ENCODE peak calls at places on chromosomes 4 and X, in six cellular contexts. O is H1, S is K562, E is HepG2, P is HCT116, G is endothelial cell of umbilical vein. I is an unnamed sample.

GRCh38 chr4:3476936-3477749 is 14.0 kb downstream of the DOK7 start:
- DNase-seq in O (no peak), S (no peak), E (no peak), P (no peak), G (no peak), I (no peak)

GRCh38 chr4:8585186-8585585 is 5.0 kb downstream of the GPR78 start:
- DNase-seq in O (no peak), S (no peak), E (no peak), P (no peak), G (no peak), I (no peak)

GRCh38 chr4:46392421-46392820 is 2.5 kb upstream of the GABRA2 start:
- DNase-seq in O (no peak), S (no peak), E (no peak), P (no peak), G (no peak), I (no peak)

GRCh38 chrX:72115380-72115779 is 16.3 kb downstream of the RTL5 start:
- DNase-seq in O (no peak), S (no peak), E (no peak), P (no peak), G (no peak), I (no peak)

GRCh38 chrX:113741744-113742143 is 842.1 kb upstream of the HTR2C start:
- DNase-seq in O (no peak), S (no peak), E (peak), P (peak), G (peak), I (no peak)

GRCh38 chr4:13483142-13484044 is 747 bp downstream of the RAB28 start:
- DNase-seq in O (no peak), S (peak), E (peak), P (peak), G (peak), I (no peak)

GRCh38 chr4:132642196-132642817 is 506.8 kb upstream of the PCDH10 start:
- DNase-seq in O (peak), S (peak), E (peak), P (peak), G (peak), I (peak)

GRCh38 chr4:129998436-129999150 is 902.6 kb downstream of the C4orf33 start:
- DNase-seq in O (no peak), S (no peak), E (no peak), P (no peak), G (no peak), I (no peak)

GRCh38 chr4:123892997-123893745 is 496.6 kb downstream of the SPRY1 start:
- DNase-seq in O (no peak), S (no peak), E (peak), P (no peak), G (peak), I (no peak)

GRCh38 chr4:4519296-4519898 is 22.5 kb downstream of the STX18 start:
- DNase-seq in O (no peak), S (peak), E (no peak), P (peak), G (peak), I (no peak)

GRCh38 chr4:108042927-108043326 is 53.2 kb downstream of the HADH start:
- DNase-seq in O (no peak), S (no peak), E (no peak), P (no peak), G (no peak), I (no peak)

GRCh38 chr4:125321709-125322362 is 7.1 kb downstream of the FAT4 start:
- DNase-seq in O (no peak), S (no peak), E (no peak), P (no peak), G (peak), I (no peak)

GRCh38 chrX:13761606-13762005 is 27.1 kb downstream of the OFD1 start:
- DNase-seq in O (no peak), S (peak), E (no peak), P (no peak), G (no peak), I (no peak)

GRCh38 chr4:7823416-7823824 is 116.2 kb downstream of the AFAP1 start:
- DNase-seq in O (no peak), S (no peak), E (peak), P (no peak), G (peak), I (no peak)

GRCh38 chrX:107678957-107679740 is 50.8 kb downstream of the PRPS1 start:
- DNase-seq in O (no peak), S (peak), E (no peak), P (no peak), G (no peak), I (no peak)

GRCh38 chrX:43493751-43494150 is 162.3 kb upstream of the MAOA start:
- DNase-seq in O (no peak), S (no peak), E (no peak), P (no peak), G (no peak), I (no peak)

GRCh38 chr4:76305971-76306881 is at the start of gene STBD1:
- DNase-seq in O (peak), S (peak), E (peak), P (peak), G (peak), I (no peak)
- TF ChIP-seq POLR2A in O (no peak), S (peak), E (peak), P (peak), G (no peak), I (no peak)

GRCh38 chr4:39933689-39934590 is 43.8 kb downstream of the PDS5A start:
- DNase-seq in O (no peak), S (no peak), E (no peak), P (no peak), G (peak), I (no peak)

GRCh38 chr4:39936565-39937418 is 40.9 kb downstream of the PDS5A start:
- DNase-seq in O (no peak), S (no peak), E (no peak), P (no peak), G (no peak), I (no peak)

GRCh38 chr4:39928538-39928937 is 49.2 kb downstream of the PDS5A start:
- DNase-seq in O (no peak), S (no peak), E (no peak), P (no peak), G (no peak), I (no peak)

GRCh38 chr4:39932776-39933402 is 44.8 kb downstream of the PDS5A start:
- DNase-seq in O (no peak), S (no peak), E (no peak), P (no peak), G (no peak), I (no peak)

GRCh38 chr4:39931441-39931901 is 46.2 kb downstream of the PDS5A start:
- DNase-seq in O (no peak), S (no peak), E (no peak), P (no peak), G (no peak), I (no peak)
- TF ChIP-seq EZH2 in O (no peak), S (no peak), E (no peak), P (no peak), G (no peak), I (no peak)

GRCh38 chr4:18518098-18518497 is 496.5 kb upstream of the LCORL start:
- DNase-seq in O (no peak), S (no peak), E (no peak), P (no peak), G (no peak), I (no peak)
- TF ChIP-seq POLR2A in O (no peak), S (no peak), E (no peak), P (no peak), G (no peak), I (no peak)

GRCh38 chr4:109728385-109728784 is 1.5 kb downstream of the PLA2G12A start:
- DNase-seq in O (no peak), S (no peak), E (no peak), P (no peak), G (no peak), I (no peak)

GRCh38 chr4:109733728-109734127 is 3.9 kb upstream of the PLA2G12A start:
- DNase-seq in O (no peak), S (no peak), E (no peak), P (no peak), G (no peak), I (no peak)

GRCh38 chr4:109729155-109729562 is 711 bp downstream of the PLA2G12A start:
- DNase-seq in O (no peak), S (peak), E (no peak), P (no peak), G (peak), I (no peak)

GRCh38 chr4:109730294-109731051 is 603 bp upstream of the PLA2G12A start:
- DNase-seq in O (peak), S (peak), E (no peak), P (no peak), G (peak), I (peak)

GRCh38 chr4:109729563-109730293 is at the start of gene PLA2G12A:
- DNase-seq in O (peak), S (peak), E (peak), P (peak), G (peak), I (peak)
- TF ChIP-seq EZH2 in O (no peak), S (no peak), E (no peak), P (no peak), G (no peak), I (no peak)

DNA sequence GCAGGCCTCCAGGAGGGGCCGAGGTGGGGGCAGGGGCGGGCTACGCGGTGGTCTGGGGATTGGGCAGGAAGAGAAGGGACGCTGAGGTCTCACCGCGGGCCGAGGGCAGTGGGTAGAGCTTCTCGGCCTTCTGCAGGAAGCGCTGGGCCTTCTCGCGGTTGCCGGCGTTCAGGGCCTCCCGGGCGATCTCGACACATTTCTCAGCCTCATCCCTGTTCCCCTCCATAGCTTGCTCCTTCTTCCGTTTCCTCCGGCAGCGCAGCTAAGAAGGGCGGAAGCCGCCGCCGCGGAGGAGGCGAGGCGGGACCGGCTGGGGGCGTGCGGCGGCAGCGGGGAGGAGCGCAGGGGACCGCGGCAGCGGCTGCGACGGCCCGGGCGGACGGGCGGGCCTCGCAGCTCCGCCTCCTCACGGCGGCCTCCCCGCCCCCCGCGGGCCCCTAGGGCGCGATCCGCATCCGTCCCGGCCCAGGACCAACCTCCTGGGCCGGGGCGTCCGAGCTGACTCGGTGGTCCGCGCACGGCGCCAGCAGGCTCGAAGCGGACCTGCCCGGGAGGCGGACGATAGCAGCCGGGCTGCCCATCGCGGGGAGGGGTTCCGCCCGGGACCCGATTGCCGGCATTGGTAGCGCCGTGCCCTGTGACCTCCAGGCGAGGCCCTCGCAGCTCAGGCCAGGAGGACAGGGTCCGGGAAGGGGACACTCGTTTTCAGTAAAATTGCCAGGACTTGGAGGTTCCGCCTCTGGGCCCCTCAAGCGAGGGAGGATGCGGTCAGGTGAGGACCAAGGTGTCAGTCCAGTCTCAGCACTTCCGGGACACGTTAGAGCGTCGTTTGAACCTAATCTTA is at the start of gene DNAJB14:
- DNase-seq in O (no peak), S (peak), E (peak), P (peak), G (peak), I (no peak)
- TF ChIP-seq POLR2A in O (peak), S (peak), E (peak), P (peak), G (peak), I (peak)

GRCh38 chr4:5890063-5890727 is 2.7 kb downstream of the CRMP1 start:
- DNase-seq in O (peak), S (no peak), E (no peak), P (no peak), G (no peak), I (no peak)

GRCh38 chr4:5887011-5887360 is 5.9 kb downstream of the CRMP1 start:
- DNase-seq in O (no peak), S (no peak), E (no peak), P (no peak), G (no peak), I (no peak)

GRCh38 chr4:5888222-5888701 is 4.6 kb downstream of the CRMP1 start:
- DNase-seq in O (no peak), S (no peak), E (no peak), P (no peak), G (no peak), I (no peak)

GRCh38 chr4:5887361-5888221 is 5.3 kb downstream of the CRMP1 start:
- DNase-seq in O (no peak), S (peak), E (no peak), P (no peak), G (no peak), I (no peak)

DNA sequence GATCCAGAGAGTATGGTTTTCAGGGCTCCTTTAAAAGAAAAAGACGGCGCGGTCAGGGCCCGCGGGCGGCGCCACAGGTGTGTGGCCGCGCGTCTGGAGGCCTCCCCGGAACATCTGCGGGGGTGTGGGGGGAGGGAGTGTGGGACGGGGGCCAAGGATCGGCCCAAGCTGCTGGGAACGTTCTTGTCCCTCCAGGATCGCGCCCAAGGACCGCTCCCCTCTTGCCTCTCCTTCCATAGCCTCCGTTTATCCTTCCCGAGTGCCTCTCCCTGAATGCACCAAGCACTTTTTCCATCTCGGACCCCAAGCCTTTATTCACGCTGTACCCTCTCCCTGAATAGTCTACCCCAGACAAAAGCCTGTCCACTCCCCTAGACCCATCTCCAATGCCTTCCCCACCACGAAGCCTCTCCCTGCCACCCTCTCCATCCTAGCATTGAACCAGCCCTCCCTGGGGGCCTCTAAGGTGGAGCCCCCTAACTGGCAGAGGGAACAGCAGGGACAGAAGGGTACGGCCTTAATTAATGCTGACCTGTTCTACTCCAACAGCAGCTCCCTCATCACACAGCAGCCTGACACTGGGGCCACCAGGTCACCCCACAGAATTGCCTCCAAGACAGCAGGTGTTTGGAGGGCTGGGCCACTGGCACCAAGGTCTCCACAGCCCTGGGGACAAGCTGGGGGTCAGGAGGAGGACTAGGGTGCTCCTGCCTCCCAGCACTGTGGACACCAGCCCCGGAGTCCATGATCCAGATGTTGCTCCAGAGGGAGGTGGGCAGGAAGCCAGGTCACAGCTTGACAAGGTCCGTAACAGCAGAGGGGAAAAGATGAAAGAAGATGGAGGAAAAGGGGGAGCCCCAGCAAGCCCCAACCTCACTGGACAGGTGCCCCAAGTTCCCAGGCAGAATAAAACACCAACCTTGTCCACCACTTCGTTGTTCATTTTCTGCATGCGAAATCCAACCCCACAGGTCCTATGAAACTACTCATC is 3.9 kb downstream of the CRMP1 start:
- DNase-seq in O (no peak), S (no peak), E (no peak), P (no peak), G (no peak), I (no peak)
- TF ChIP-seq EZH2 in O (no peak), S (no peak), E (no peak), P (no peak), G (no peak), I (no peak)

GRCh38 chr4:10192331-10192730 is 75.7 kb upstream of the WDR1 start:
- DNase-seq in O (no peak), S (no peak), E (no peak), P (no peak), G (no peak), I (no peak)

GRCh38 chr4:10185518-10186227 is 69.1 kb upstream of the WDR1 start:
- DNase-seq in O (no peak), S (peak), E (no peak), P (no peak), G (peak), I (no peak)

GRCh38 chr4:10186228-10187214 is 69.9 kb upstream of the WDR1 start:
- DNase-seq in O (no peak), S (peak), E (no peak), P (no peak), G (no peak), I (no peak)

GRCh38 chr4:10184501-10184938 is 67.9 kb upstream of the WDR1 start:
- DNase-seq in O (no peak), S (no peak), E (no peak), P (no peak), G (no peak), I (no peak)

DNA sequence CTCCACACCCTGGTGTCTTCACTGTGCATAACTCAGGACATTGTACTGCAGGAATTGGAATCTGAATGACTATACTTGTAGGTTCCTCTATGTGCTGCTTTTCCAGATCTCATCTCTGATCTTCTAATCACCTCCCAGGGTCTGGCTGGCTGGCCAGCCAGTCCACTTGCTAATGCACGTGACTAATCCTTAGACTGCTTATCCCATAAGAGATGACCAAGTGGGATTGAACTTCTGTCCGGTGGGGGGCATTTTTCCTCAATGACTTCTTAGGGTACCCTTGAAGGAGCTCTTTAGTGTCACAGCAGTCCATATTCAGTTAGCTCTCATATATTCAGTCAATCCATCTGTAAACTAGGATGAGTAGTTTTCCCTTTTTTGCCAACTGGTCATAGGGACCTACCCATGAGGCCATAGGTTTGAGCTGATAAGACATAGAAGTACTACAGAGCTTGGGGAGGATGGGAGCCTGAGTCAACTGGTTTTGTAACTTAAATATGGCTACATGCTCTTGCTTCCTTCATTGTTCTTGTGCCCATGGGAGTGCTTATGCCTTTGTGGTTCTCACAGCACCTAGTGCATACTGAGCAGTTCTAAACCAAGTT is 71.9 kb upstream of the WDR1 start:
- DNase-seq in O (no peak), S (no peak), E (no peak), P (no peak), G (no peak), I (no peak)
- TF ChIP-seq POLR2A in O (no peak), S (no peak), E (no peak), P (no peak), G (no peak), I (no peak)

DNA sequence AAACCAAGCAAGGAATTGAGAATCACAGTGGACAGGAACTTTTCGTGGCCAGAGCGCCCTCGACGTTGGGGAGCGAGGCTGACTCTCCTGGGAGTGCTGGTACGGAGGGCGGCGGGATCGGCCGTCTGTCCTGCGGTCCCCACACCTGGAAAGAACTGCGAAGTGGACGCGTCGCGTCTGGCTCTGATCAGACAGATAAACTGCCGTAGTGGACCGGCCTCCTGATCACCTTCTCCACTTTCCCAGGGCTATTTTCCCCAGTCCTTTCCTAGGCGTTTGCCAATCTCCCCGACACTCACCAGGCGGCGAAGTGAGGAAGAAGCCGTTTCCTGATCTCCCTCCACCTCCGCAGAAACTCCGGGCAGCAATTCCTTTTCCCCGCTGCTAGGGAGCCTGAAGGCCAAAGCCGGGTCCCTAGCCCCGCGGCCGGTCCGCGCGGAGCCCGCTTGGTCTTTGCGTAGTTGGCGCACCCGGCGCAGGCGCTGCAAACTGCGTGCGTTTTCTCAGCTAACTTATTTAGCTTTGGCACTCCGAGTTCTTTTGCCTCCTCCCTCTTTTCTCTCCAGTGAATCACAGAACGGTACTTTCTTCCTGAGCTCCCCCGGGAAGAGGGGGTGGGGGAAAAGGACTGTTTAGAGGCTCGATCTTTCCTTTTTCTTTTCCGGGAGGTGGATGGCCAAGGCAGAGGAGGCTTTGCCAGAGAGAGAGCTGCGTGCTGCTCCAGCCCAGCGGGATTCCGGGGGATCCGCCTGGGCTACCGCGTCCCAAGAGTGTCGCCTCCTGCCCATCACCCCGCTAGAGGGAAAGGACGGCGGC is at the start of gene ARSJ:
- DNase-seq in O (peak), S (no peak), E (no peak), P (peak), G (peak), I (no peak)
- TF ChIP-seq EZH2 in O (no peak), S (no peak), E (no peak), P (no peak), G (no peak), I (no peak)

GRCh38 chrX:11111038-11111851 is at the start of gene HCCS:
- DNase-seq in O (peak), S (peak), E (peak), P (peak), G (peak), I (peak)
- TF ChIP-seq POLR2A in O (no peak), S (peak), E (peak), P (peak), G (no peak), I (peak)

I was measured in GM12878.